ENCODE peak calls at places on chromosome 9, in six cellular contexts. I is stomach, L is right atrium auricular region, D is psoas muscle, W is colonic mucosa, O is H7. P is an unnamed sample. For H3K27me3 and H3K36me3, the result is how much of the 10 kb centered on the place peaks cover.

GRCh38 chr9:91424403-91425176 is 958 bp upstream of the NFIL3 start:
- DNase-seq in W (peak), I (peak), D (peak), L (peak), O (peak), P (peak)

GRCh38 chr9:83520292-83520691 is 17.9 kb downstream of the FRMD3 start:
- DNase-seq in O (no peak), L (no peak), W (no peak), I (no peak), D (no peak), P (no peak)

GRCh38 chr9:134474058-134474370 is 147.8 kb downstream of the RXRA start:
- DNase-seq in D (peak), O (peak), L (peak), I (no peak), W (no peak), P (no peak)

GRCh38 chr9:22693151-22693550 is 246.5 kb downstream of the DMRTA1 start:
- DNase-seq in L (no peak), I (no peak), O (no peak), W (no peak), D (no peak), P (no peak)

GRCh38 chr9:133738039-133738805 is at the start of gene SARDH:
- DNase-seq in L (peak), D (peak), W (peak), I (peak), O (peak), P (no peak)

GRCh38 chr9:31700252-31701045 is 684.0 kb upstream of the ACO1 start:
- DNase-seq in D (no peak), L (no peak), W (no peak), O (no peak), I (no peak), P (no peak)

GRCh38 chr9:6014668-6015270 is 655 bp downstream of the RANBP6 start:
- DNase-seq in W (no peak), I (no peak), L (no peak), D (no peak), O (no peak), P (no peak)

GRCh38 chr9:72351538-72352453 is 13.2 kb downstream of the ZFAND5 start:
- DNase-seq in D (peak), W (no peak), O (no peak), L (no peak), I (no peak), P (no peak)

GRCh38 chr9:121708768-121709488 is 57.5 kb downstream of the DAB2IP start:
- DNase-seq in L (no peak), O (peak), W (no peak), I (no peak), D (no peak), P (no peak)

GRCh38 chr9:16521868-16522381 is 348.5 kb downstream of the BNC2 start:
- DNase-seq in L (no peak), I (no peak), D (peak), O (no peak), W (no peak), P (no peak)

GRCh38 chr9:128213746-128214497 is 10.7 kb downstream of the DNM1 start:
- DNase-seq in L (no peak), I (no peak), W (no peak), O (peak), D (no peak), P (no peak)

GRCh38 chr9:130193119-130193518 is 20.9 kb downstream of the NCS1 start:
- DNase-seq in W (no peak), I (no peak), O (peak), L (no peak), D (no peak), P (no peak)

DNA sequence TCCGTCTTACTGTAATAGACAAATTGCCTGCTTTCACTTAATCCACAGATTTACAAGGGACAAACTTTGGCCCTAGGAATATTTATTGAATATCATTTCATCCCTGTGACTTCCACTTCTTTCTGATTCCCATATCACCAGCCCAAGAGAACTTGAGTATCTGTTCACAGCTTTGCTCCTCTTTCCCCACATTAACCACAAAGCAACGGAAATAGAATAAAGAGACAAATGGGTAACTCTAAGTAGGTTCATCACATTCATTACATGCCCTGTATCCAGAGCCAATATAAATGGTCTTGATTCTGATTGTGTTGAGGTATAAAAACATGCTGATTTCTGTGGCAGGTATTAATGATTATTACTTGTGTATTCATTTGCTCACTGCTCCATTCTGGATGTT is 41.9 kb downstream of the TMEM252 start:
- DNase-seq in D (no peak), L (no peak), O (no peak), I (no peak), W (no peak), P (no peak)
- H3K27me3 ChIP-seq in D (under half), L (under half), O (under half), I (under half), W (under half), P (under half)

GRCh38 chr9:19119801-19120440 is 7.4 kb downstream of the PLIN2 start:
- DNase-seq in L (no peak), D (no peak), W (no peak), O (no peak), I (no peak), P (no peak)

GRCh38 chr9:19119241-19119640 is 8.1 kb downstream of the PLIN2 start:
- DNase-seq in L (no peak), W (no peak), D (no peak), I (no peak), O (no peak), P (no peak)

GRCh38 chr9:19114680-19115270 is 12.1 kb upstream of the HAUS6 start:
- DNase-seq in D (no peak), I (no peak), L (no peak), W (no peak), O (no peak), P (no peak)

GRCh38 chr9:19116391-19116790 is 10.9 kb downstream of the PLIN2 start:
- DNase-seq in D (peak), O (no peak), I (no peak), W (no peak), L (no peak), P (no peak)

DNA sequence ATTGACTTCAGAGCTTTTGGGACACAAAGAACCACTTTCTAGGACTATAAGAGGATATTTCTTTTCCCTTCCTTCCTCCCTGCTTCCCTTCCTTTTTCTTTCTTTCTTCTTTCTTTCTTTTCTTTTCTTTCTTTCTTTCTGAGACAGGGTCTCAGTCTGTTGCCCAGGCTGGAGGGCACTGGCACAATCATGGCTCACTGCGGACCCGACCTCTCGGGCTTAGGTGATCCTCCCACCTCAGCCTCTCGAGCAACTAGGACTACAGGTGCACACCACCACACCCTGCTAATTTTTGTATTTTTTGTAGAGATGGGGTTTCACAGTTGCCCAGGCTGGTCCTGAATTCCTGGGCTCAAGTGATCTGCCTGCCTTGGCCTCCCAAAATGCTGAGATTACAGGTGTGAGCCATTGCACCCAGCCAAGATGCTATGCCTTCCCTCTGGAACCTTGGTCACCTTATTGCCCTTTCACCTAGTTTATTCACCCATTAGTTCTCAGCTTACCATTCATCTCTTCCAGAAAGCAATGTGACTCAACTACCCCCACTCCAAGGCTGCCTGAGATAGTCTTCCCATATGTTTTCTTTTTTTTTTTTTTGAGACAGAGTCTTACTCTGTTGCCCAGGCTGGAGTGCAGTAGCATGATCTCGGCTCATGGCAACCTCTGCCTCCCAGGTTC is 10.1 kb downstream of the PLIN2 start:
- DNase-seq in W (no peak), D (no peak), L (no peak), I (no peak), O (no peak), P (no peak)
- H3K36me3 ChIP-seq in W (under half), D (under half), L (half or more), I (half or more), O (under half), P (half or more)

GRCh38 chr9:4339783-4340335 is 40.0 kb upstream of the GLIS3 start:
- DNase-seq in W (no peak), I (no peak), D (no peak), O (no peak), L (no peak), P (no peak)
- H3K27me3 ChIP-seq in W (under half), I (under half), D (under half), O (under half), L (under half), P (under half)

GRCh38 chr9:108877524-108877923 is 15.5 kb downstream of the ACTL7A start:
- DNase-seq in I (no peak), L (no peak), D (no peak), O (no peak), W (no peak), P (no peak)
- H3K36me3 ChIP-seq in I (half or more), L (half or more), D (under half), O (under half), W (under half), P (under half)

DNA sequence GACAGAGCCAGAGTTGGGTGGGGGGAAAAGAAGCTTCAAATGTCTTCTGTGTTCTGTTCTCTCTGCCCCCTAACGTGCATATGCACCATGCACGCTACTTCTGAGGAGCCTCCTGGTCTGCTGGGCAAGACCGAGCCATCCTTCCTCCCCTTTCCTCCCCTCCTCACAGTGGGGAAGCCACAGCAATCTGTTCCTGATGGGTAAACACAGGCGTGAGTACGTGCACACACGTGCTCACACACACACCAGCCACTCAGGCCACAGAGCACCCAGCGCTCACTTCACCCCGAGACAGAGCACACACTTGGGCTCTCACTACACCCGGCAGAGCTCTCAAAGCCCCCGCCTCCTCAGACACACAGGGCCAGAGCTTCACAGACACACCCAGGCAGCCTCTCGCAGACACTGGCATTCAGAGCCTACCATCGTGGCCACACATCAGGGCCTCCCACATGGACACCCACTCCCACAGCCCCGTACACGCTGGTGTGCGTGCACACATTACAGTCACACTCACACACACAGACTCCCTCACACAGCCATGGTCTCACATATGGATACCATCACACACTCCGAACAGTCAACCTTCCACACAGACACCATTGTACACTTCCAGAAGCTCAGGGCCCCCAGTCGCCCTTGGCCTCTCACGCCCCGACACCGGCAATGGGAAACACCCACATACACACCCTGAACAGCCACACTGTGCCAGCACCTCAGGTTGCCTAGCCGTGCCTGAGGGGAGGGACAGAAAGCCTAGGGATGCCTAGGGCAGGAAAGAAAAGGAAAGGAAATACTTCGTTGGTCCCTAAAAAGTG is 13.5 kb downstream of the CNTFR start:
- DNase-seq in W (peak), I (no peak), O (no peak), D (no peak), L (no peak), P (no peak)
- H3K27me3 ChIP-seq in W (under half), I (under half), O (under half), D (under half), L (under half), P (under half)

GRCh38 chr9:131233989-131234388 is 42.3 kb downstream of the FAM78A start:
- DNase-seq in L (no peak), O (no peak), D (no peak), I (no peak), W (no peak), P (peak)
- H3K36me3 ChIP-seq in L (under half), O (under half), D (under half), I (half or more), W (under half), P (under half)

GRCh38 chr9:24766081-24766480 is 220.4 kb upstream of the IZUMO3 start:
- DNase-seq in L (no peak), W (no peak), D (no peak), O (no peak), I (no peak), P (no peak)

GRCh38 chr9:24765025-24765756 is 219.5 kb upstream of the IZUMO3 start:
- DNase-seq in D (peak), L (no peak), O (no peak), I (no peak), W (no peak), P (no peak)
- H3K27me3 ChIP-seq in D (under half), L (under half), O (under half), I (under half), W (under half), P (under half)

GRCh38 chr9:108897324-108898096 is 35.4 kb downstream of the ACTL7A start:
- DNase-seq in I (no peak), L (no peak), D (no peak), O (no peak), W (no peak), P (no peak)
- H3K36me3 ChIP-seq in I (half or more), L (half or more), D (under half), O (under half), W (under half), P (half or more)

DNA sequence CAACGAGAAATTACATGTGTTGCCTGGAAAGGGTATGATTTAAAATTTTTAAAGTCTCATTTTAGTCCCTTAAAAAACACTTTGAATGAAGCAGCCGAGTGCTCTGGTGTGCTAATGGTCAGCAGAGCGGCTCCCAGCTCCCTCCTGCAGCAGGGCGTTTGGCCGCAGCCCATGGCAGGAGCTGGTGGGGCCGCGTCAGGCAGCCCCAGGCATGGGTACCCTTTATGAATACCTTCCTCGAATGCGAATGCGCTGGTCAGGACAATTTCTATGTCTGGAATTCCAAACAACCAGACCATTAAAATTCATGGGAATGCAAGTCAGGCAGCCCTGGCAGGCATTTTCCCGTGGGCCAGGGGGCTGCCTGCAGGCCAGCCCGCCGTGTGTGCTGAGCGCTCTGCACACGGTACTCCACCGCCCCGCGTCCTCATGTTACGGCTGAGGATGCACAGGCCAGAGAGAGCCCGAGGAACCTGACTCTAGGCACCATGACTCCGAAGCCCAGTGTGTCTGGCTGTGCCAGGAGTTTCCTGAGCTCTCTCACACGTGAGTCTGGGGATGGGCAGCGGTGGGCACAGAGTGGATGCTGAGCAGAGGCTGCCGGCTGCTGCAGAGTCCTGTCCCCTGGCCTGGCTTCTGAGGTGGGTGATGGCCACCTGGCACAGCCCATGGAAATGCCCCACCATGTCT is 123.7 kb downstream of the WNK2 start:
- DNase-seq in O (peak), D (no peak), W (peak), L (no peak), I (no peak), P (no peak)
- H3K27me3 ChIP-seq in O (under half), D (under half), W (under half), L (under half), I (under half), P (under half)

GRCh38 chr9:79120533-79121315 is 451.0 kb upstream of the TLE4 start:
- DNase-seq in O (no peak), D (no peak), L (no peak), I (no peak), W (no peak), P (no peak)

GRCh38 chr9:79116064-79116463 is 455.7 kb upstream of the TLE4 start:
- DNase-seq in D (no peak), L (no peak), I (no peak), O (no peak), W (no peak), P (no peak)

GRCh38 chr9:79111653-79112052 is 460.1 kb upstream of the TLE4 start:
- DNase-seq in L (no peak), O (no peak), W (no peak), D (no peak), I (no peak), P (no peak)

GRCh38 chr9:79116709-79117108 is 455.1 kb upstream of the TLE4 start:
- DNase-seq in D (no peak), O (no peak), I (no peak), L (no peak), W (no peak), P (no peak)

DNA sequence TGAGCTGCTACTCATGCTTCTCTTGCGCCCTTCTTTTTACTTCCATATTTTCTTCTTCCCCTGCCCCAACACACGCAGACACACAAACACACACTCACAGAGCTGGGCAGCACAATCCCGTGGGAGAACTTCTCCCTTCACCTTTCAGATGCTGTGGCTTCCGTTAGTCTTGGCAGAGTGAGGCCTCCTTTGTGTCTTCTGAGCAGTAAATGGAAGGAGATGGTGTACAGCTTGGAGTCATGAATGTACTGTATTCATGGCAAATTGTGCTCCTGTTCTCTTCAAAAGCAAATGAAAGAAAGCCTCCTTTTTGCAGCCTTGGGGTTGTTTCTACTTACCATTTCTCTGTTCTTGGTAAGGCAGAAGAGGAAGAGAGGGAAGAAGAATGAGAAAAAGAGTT is 456.6 kb upstream of the TLE4 start:
- DNase-seq in W (no peak), D (no peak), I (no peak), L (no peak), O (no peak), P (no peak)
- H3K36me3 ChIP-seq in W (under half), D (under half), I (under half), L (under half), O (under half), P (under half)